ENCODE peak calls at places on chromosomes 6 and 20, in five cellular contexts. One of them, this sample, is unnamed.

GRCh38 chr6:125790403-125791150 is at the start of gene NCOA7:
- DNase-seq in endodermal cell: peak; percentile 90
- DNase-seq in IMR-90: peak; percentile 67
- DNase-seq in astrocyte: peak; percentile 59
- DNase-seq in H1: no peak
- DNase-seq in this sample: peak; percentile 83

GRCh38 chr6:26329763-26330511 is 35.1 kb upstream of the BTN3A2 start:
- DNase-seq in endodermal cell: peak; percentile 89
- DNase-seq in IMR-90: peak; percentile 68
- DNase-seq in astrocyte: peak; percentile 31
- DNase-seq in H1: no peak
- DNase-seq in this sample: peak; percentile 65

GRCh38 chr6:101454106-101454676 is 60.7 kb downstream of the GRIK2 start:
- DNase-seq in endodermal cell: no peak
- DNase-seq in IMR-90: peak; percentile 30
- DNase-seq in astrocyte: no peak
- DNase-seq in H1: no peak
- DNase-seq in this sample: no peak

GRCh38 chr6:70210462-70210861 is 92.4 kb downstream of the COL9A1 start:
- DNase-seq in endodermal cell: no peak
- DNase-seq in IMR-90: no peak
- DNase-seq in astrocyte: no peak
- DNase-seq in H1: no peak
- DNase-seq in this sample: no peak

GRCh38 chr6:132227937-132228336 is 173.3 kb downstream of the MOXD1 start:
- DNase-seq in endodermal cell: no peak
- DNase-seq in IMR-90: peak; percentile 96
- DNase-seq in astrocyte: peak; percentile 91
- DNase-seq in H1: no peak
- DNase-seq in this sample: peak; percentile 83

GRCh38 chr6:158789115-158789917 is 29.9 kb downstream of the EZR start:
- DNase-seq in endodermal cell: peak; percentile 44
- DNase-seq in IMR-90: no peak
- DNase-seq in astrocyte: no peak
- DNase-seq in H1: no peak
- DNase-seq in this sample: no peak

GRCh38 chr20:29079769-29080690 is 2177.4 kb upstream of the DEFB115 start:
- DNase-seq in endodermal cell: no peak
- DNase-seq in IMR-90: no peak
- DNase-seq in astrocyte: no peak
- DNase-seq in H1: no peak
- DNase-seq in this sample: no peak

GRCh38 chr20:44720617-44720993 is 5.4 kb downstream of the CCN5 start:
- DNase-seq in endodermal cell: peak; percentile 61
- DNase-seq in IMR-90: peak; percentile 25
- DNase-seq in astrocyte: peak; percentile 63
- DNase-seq in H1: no peak
- DNase-seq in this sample: peak; percentile 80

GRCh38 chr6:1575213-1576041 is 34.3 kb upstream of the FOXC1 start:
- DNase-seq in endodermal cell: peak; percentile 78
- DNase-seq in IMR-90: peak; percentile 49
- DNase-seq in astrocyte: peak; percentile 46
- DNase-seq in H1: no peak
- DNase-seq in this sample: no peak

GRCh38 chr20:62236674-62236996 is 1.7 kb upstream of the OSBPL2 start:
- DNase-seq in endodermal cell: peak; percentile 65
- DNase-seq in IMR-90: no peak
- DNase-seq in astrocyte: no peak
- DNase-seq in H1: no peak
- DNase-seq in this sample: no peak

GRCh38 chr6:36116480-36116879 is 13.8 kb upstream of the MAPK13 start:
- DNase-seq in endodermal cell: no peak
- DNase-seq in IMR-90: no peak
- DNase-seq in astrocyte: no peak
- DNase-seq in H1: no peak
- DNase-seq in this sample: no peak

GRCh38 chr6:107982511-107982910 is 24.5 kb upstream of the SEC63 start:
- DNase-seq in endodermal cell: no peak
- DNase-seq in IMR-90: no peak
- DNase-seq in astrocyte: no peak
- DNase-seq in H1: no peak
- DNase-seq in this sample: no peak

GRCh38 chr6:167764713-167765479 is 61.8 kb upstream of the AFDN start:
- DNase-seq in endodermal cell: peak; percentile 37
- DNase-seq in IMR-90: no peak
- DNase-seq in astrocyte: no peak
- DNase-seq in H1: no peak
- DNase-seq in this sample: no peak

GRCh38 chr6:157688960-157689599 is 134.0 kb upstream of the SNX9 start:
- DNase-seq in endodermal cell: peak; percentile 73
- DNase-seq in IMR-90: peak; percentile 16
- DNase-seq in astrocyte: no peak
- DNase-seq in H1: no peak
- DNase-seq in this sample: no peak

GRCh38 chr20:61299088-61299487 is 47.0 kb downstream of the CDH4 start:
- DNase-seq in endodermal cell: no peak
- DNase-seq in IMR-90: no peak
- DNase-seq in astrocyte: no peak
- DNase-seq in H1: no peak
- DNase-seq in this sample: no peak

GRCh38 chr6:113690255-113690956 is 166.7 kb upstream of the MARCKS start:
- DNase-seq in endodermal cell: no peak
- DNase-seq in IMR-90: peak; percentile 94
- DNase-seq in astrocyte: peak; percentile 94
- DNase-seq in H1: no peak
- DNase-seq in this sample: peak; percentile 88

GRCh38 chr6:44023586-44024454 is 103.4 kb downstream of the MRPL14 start:
- DNase-seq in endodermal cell: peak; percentile 30
- DNase-seq in IMR-90: no peak
- DNase-seq in astrocyte: no peak
- DNase-seq in H1: no peak
- DNase-seq in this sample: no peak

GRCh38 chr6:53543341-53544010 is 1.4 kb downstream of the GCLC start:
- DNase-seq in endodermal cell: no peak
- DNase-seq in IMR-90: peak; percentile 89
- DNase-seq in astrocyte: peak; percentile 27
- DNase-seq in H1: no peak
- DNase-seq in this sample: peak; percentile 47

GRCh38 chr20:17610566-17611289 is 40.9 kb downstream of the DSTN start:
- DNase-seq in endodermal cell: peak; percentile 59
- DNase-seq in IMR-90: no peak
- DNase-seq in astrocyte: no peak
- DNase-seq in H1: no peak
- DNase-seq in this sample: no peak

GRCh38 chr20:20343886-20344381 is 24.0 kb upstream of the INSM1 start:
- DNase-seq in endodermal cell: no peak
- DNase-seq in IMR-90: no peak
- DNase-seq in astrocyte: no peak
- DNase-seq in H1: no peak
- DNase-seq in this sample: no peak

GRCh38 chr6:150418825-150419594 is 50.2 kb downstream of the IYD start:
- DNase-seq in endodermal cell: peak; percentile 85
- DNase-seq in IMR-90: peak; percentile 36
- DNase-seq in astrocyte: peak; percentile 36
- DNase-seq in H1: peak; percentile 17
- DNase-seq in this sample: peak; percentile 89

GRCh38 chr20:44743916-44744655 is 1.6 kb upstream of the KCNK15 start:
- DNase-seq in endodermal cell: no peak
- DNase-seq in IMR-90: no peak
- DNase-seq in astrocyte: no peak
- DNase-seq in H1: no peak
- DNase-seq in this sample: no peak

GRCh38 chr6:36625161-36625919 is 31.2 kb downstream of the SRSF3 start:
- DNase-seq in endodermal cell: no peak
- DNase-seq in IMR-90: peak; percentile 79
- DNase-seq in astrocyte: peak; percentile 71
- DNase-seq in H1: no peak
- DNase-seq in this sample: peak; percentile 44

GRCh38 chr20:19828233-19828632 is 70.2 kb downstream of the RIN2 start:
- DNase-seq in endodermal cell: no peak
- DNase-seq in IMR-90: peak; percentile 82
- DNase-seq in astrocyte: peak; percentile 58
- DNase-seq in H1: no peak
- DNase-seq in this sample: no peak

GRCh38 chr6:90973158-90973557 is 386.3 kb upstream of the MAP3K7 start:
- DNase-seq in endodermal cell: no peak
- DNase-seq in IMR-90: no peak
- DNase-seq in astrocyte: no peak
- DNase-seq in H1: no peak
- DNase-seq in this sample: no peak

GRCh38 chr6:17945111-17945510 is 42.3 kb downstream of the KIF13A start:
- DNase-seq in endodermal cell: no peak
- DNase-seq in IMR-90: peak; percentile 44
- DNase-seq in astrocyte: peak; percentile 55
- DNase-seq in H1: no peak
- DNase-seq in this sample: peak; percentile 59

GRCh38 chr6:116316772-116317467 is 37.2 kb upstream of the TSPYL1 start:
- DNase-seq in endodermal cell: no peak
- DNase-seq in IMR-90: no peak
- DNase-seq in astrocyte: no peak
- DNase-seq in H1: no peak
- DNase-seq in this sample: no peak

GRCh38 chr6:87291879-87292278 is 30.5 kb upstream of the SMIM8 start:
- DNase-seq in endodermal cell: no peak
- DNase-seq in IMR-90: no peak
- DNase-seq in astrocyte: no peak
- DNase-seq in H1: no peak
- DNase-seq in this sample: no peak

GRCh38 chr6:106629859-106630163 is 433 bp downstream of the QRSL1 start:
- DNase-seq in endodermal cell: no peak
- DNase-seq in IMR-90: no peak
- DNase-seq in astrocyte: no peak
- DNase-seq in H1: no peak
- DNase-seq in this sample: no peak

GRCh38 chr20:58312836-58313235 is 3.3 kb downstream of the RAB22A start:
- DNase-seq in endodermal cell: no peak
- DNase-seq in IMR-90: no peak
- DNase-seq in astrocyte: no peak
- DNase-seq in H1: no peak
- DNase-seq in this sample: no peak

GRCh38 chr20:32535316-32535952 is 49.7 kb downstream of the NOL4L start:
- DNase-seq in endodermal cell: no peak
- DNase-seq in IMR-90: no peak
- DNase-seq in astrocyte: no peak
- DNase-seq in H1: no peak
- DNase-seq in this sample: no peak

GRCh38 chr20:53847118-53847842 is 223.1 kb downstream of the BCAS1 start:
- DNase-seq in endodermal cell: no peak
- DNase-seq in IMR-90: no peak
- DNase-seq in astrocyte: no peak
- DNase-seq in H1: no peak
- DNase-seq in this sample: no peak

DNA sequence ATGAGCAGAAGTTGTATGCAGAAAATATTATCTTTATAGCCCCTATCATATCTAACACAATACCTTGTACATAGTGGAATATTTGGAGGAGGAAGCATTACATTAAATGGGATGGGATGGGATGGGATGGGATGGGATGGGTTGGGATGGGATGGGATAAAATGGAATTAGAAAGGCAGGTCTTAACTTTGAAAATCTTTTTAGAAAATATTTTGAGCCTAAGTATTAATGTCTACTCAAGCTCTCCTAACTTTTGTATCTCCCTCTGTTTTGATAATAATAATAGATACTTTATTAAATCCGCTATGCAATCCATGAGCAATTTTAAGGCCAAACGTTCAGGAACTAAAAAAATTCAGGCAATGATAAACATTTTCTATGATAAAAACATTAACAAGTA is 35.7 kb downstream of the LY86 start:
- DNase-seq in endodermal cell: no peak
- DNase-seq in IMR-90: no peak
- DNase-seq in astrocyte: no peak
- DNase-seq in H1: no peak
- DNase-seq in this sample: no peak
- H3K27me3 ChIP-seq in endodermal cell: no peaks in the 10 kb centered on the region
- H3K27me3 ChIP-seq in IMR-90: no peaks in the 10 kb centered on the region
- H3K27me3 ChIP-seq in astrocyte: no peaks in the 10 kb centered on the region
- H3K27me3 ChIP-seq in H1: no peaks in the 10 kb centered on the region
- H3K27me3 ChIP-seq in this sample: peaks cover 26% of the 10 kb centered on the region

GRCh38 chr6:373773-374724 is 17.5 kb upstream of the IRF4 start:
- DNase-seq in endodermal cell: peak; percentile 48
- DNase-seq in IMR-90: peak; percentile 16
- DNase-seq in astrocyte: no peak
- DNase-seq in H1: no peak
- DNase-seq in this sample: peak; percentile 38
- H3K9me3 ChIP-seq in endodermal cell: peaks cover 10% of the 10 kb centered on the region
- H3K9me3 ChIP-seq in IMR-90: peaks cover 16% of the 10 kb centered on the region
- H3K9me3 ChIP-seq in astrocyte: no peaks in the 10 kb centered on the region
- H3K9me3 ChIP-seq in H1: peaks cover 35% of the 10 kb centered on the region
- H3K9me3 ChIP-seq in this sample: no peaks in the 10 kb centered on the region

DNA sequence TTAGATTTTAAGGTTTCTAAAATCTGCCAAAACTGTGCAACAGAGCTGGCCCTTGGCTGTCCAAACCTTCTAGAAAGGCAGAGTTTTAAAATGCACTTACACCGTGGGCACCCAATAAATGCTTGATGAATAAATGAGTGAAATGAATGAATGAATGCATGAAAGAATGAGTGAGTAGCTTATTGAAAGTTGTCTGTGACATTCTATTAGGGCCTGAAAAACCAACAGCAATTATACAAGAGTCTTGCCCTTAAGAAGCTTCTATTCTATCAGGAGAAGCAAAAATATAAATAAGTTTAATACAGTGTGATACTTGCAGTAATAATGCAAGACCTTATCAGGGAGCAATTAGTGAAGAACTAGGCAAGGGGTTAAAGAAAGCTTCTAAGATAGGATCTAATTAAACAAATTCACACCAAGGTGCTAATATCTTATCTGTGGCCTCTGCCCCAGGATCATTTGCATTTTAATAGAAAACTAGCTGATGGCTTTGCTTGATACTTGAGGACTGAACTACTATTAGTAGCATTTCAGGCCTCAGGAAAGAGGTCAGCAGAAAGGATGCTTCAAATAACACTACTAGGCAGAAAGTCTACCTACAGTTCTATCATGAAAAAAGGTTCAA is 230.7 kb downstream of the GMPR start:
- DNase-seq in endodermal cell: no peak
- DNase-seq in IMR-90: no peak
- DNase-seq in astrocyte: no peak
- DNase-seq in H1: no peak
- DNase-seq in this sample: no peak
- H3K9ac ChIP-seq in endodermal cell: no peak overlapping the region
- H3K9ac ChIP-seq in IMR-90: no peak overlapping the region
- H3K9ac ChIP-seq in astrocyte: no peak overlapping the region
- H3K9ac ChIP-seq in H1: no peak overlapping the region
- H3K9ac ChIP-seq in this sample: no peak overlapping the region

GRCh38 chr20:22387452-22387851 is 196.9 kb downstream of the FOXA2 start:
- DNase-seq in endodermal cell: no peak
- DNase-seq in IMR-90: no peak
- DNase-seq in astrocyte: no peak
- DNase-seq in H1: no peak
- DNase-seq in this sample: no peak

GRCh38 chr20:22385602-22386299 is 198.6 kb downstream of the FOXA2 start:
- DNase-seq in endodermal cell: no peak
- DNase-seq in IMR-90: no peak
- DNase-seq in astrocyte: no peak
- DNase-seq in H1: no peak
- DNase-seq in this sample: no peak

GRCh38 chr20:22383156-22383555 is 201.2 kb downstream of the FOXA2 start:
- DNase-seq in endodermal cell: no peak
- DNase-seq in IMR-90: no peak
- DNase-seq in astrocyte: peak; percentile 48
- DNase-seq in H1: no peak
- DNase-seq in this sample: no peak

GRCh38 chr20:22384978-22385377 is 199.4 kb downstream of the FOXA2 start:
- DNase-seq in endodermal cell: no peak
- DNase-seq in IMR-90: no peak
- DNase-seq in astrocyte: no peak
- DNase-seq in H1: no peak
- DNase-seq in this sample: no peak

GRCh38 chr20:22386300-22386623 is 198.1 kb downstream of the FOXA2 start:
- DNase-seq in endodermal cell: no peak
- DNase-seq in IMR-90: no peak
- DNase-seq in astrocyte: no peak
- DNase-seq in H1: no peak
- DNase-seq in this sample: no peak
- H3K27me3 ChIP-seq in endodermal cell: no peaks in the 10 kb centered on the region
- H3K27me3 ChIP-seq in IMR-90: no peaks in the 10 kb centered on the region
- H3K27me3 ChIP-seq in astrocyte: no peaks in the 10 kb centered on the region
- H3K27me3 ChIP-seq in H1: no peaks in the 10 kb centered on the region
- H3K27me3 ChIP-seq in this sample: peaks cover 17% of the 10 kb centered on the region